ENCODE peak calls at places on chromosomes 6 and 20, in six cellular contexts. W is astrocyte of the spinal cord, V is neural crest cell, U is cardiac muscle cell, E is brain microvascular endothelial cell, J is IMR-90. Z is an unnamed sample.

GRCh38 chr20:58233881-58234528 is 5.6 kb upstream of the ANKRD60 start:
- DNase-seq in W (no peak), V (peak; percentile 77), E (no peak), U (peak; percentile 18), J (no peak), Z (peak; percentile 53)

GRCh38 chr6:118650500-118651281 is 700 bp downstream of the CEP85L start:
- DNase-seq in W (peak; percentile 58), V (peak; percentile 37), U (peak; percentile 55), E (peak; percentile 34), J (peak; percentile 48), Z (peak; percentile 42)

GRCh38 chr20:58498445-58499068 is 16.6 kb downstream of the APCDD1L start:
- DNase-seq in W (no peak), E (no peak), V (no peak), U (no peak), J (no peak), Z (no peak)

GRCh38 chr6:166620478-166621113 is 6.5 kb downstream of the RPS6KA2 start:
- DNase-seq in W (no peak), V (no peak), J (no peak), U (no peak), E (no peak), Z (peak; percentile 15)

GRCh38 chr6:163955131-163955530 is 540.6 kb downstream of the QKI start:
- DNase-seq in E (peak; percentile 85), U (no peak), J (peak; percentile 93), W (peak; percentile 75), V (no peak), Z (no peak)

GRCh38 chr6:125728739-125729138 is 20.7 kb upstream of the HEY2 start:
- DNase-seq in E (peak; percentile 48), W (no peak), J (no peak), V (no peak), U (peak; percentile 34), Z (no peak)

GRCh38 chr6:121884621-121885020 is 449.2 kb downstream of the GJA1 start:
- DNase-seq in E (no peak), J (peak; percentile 28), W (no peak), V (no peak), U (no peak), Z (no peak)

GRCh38 chr6:46174904-46175303 is 4.1 kb upstream of the ENPP5 start:
- DNase-seq in W (no peak), E (no peak), U (no peak), J (no peak), V (no peak), Z (no peak)

GRCh38 chr20:12237772-12238171 is 320.1 kb downstream of the BTBD3 start:
- DNase-seq in J (no peak), W (no peak), U (peak; percentile 59), E (no peak), V (no peak), Z (no peak)

GRCh38 chr6:170209354-170210025 is 81.4 kb downstream of the DLL1 start:
- DNase-seq in V (no peak), U (no peak), W (no peak), E (no peak), J (no peak), Z (no peak)

GRCh38 chr6:117352466-117353081 is 73.2 kb downstream of the ROS1 start:
- DNase-seq in J (peak; percentile 16), U (peak; percentile 43), V (no peak), E (no peak), W (peak; percentile 45), Z (peak; percentile 1)

GRCh38 chr20:38880952-38881735 is 45.1 kb upstream of the FAM83D start:
- DNase-seq in V (no peak), E (no peak), U (no peak), J (no peak), W (no peak), Z (peak; percentile 28)

GRCh38 chr6:148629910-148630470 is 116.8 kb upstream of the UST start:
- DNase-seq in J (no peak), U (no peak), W (no peak), V (no peak), E (no peak), Z (no peak)

GRCh38 chr6:110329348-110329728 is 28.8 kb downstream of the METTL24 start:
- DNase-seq in W (no peak), E (no peak), U (peak; percentile 26), V (no peak), J (peak; percentile 1), Z (peak; percentile 71)

GRCh38 chr6:24431045-24431451 is 28.3 kb downstream of the MRS2 start:
- DNase-seq in W (peak; percentile 48), E (peak; percentile 38), U (peak; percentile 61), V (peak; percentile 12), J (peak; percentile 54), Z (peak; percentile 63)

GRCh38 chr6:120405947-120406346 is 928.3 kb downstream of the TBC1D32 start:
- DNase-seq in E (no peak), U (no peak), W (no peak), J (no peak), V (no peak), Z (peak; percentile 43)

GRCh38 chr6:122770835-122771601 is 8.5 kb upstream of the FABP7 start:
- DNase-seq in V (no peak), W (no peak), U (no peak), E (no peak), J (no peak), Z (no peak)

GRCh38 chr6:35294308-35294945 is 3.2 kb upstream of the DEF6 start:
- DNase-seq in V (peak; percentile 20), J (peak; percentile 38), W (peak; percentile 33), U (peak; percentile 30), E (no peak), Z (peak; percentile 48)

GRCh38 chr6:137728386-137729349 is 138.4 kb upstream of the TNFAIP3 start:
- DNase-seq in E (peak; percentile 94), J (peak; percentile 88), U (peak; percentile 96), W (peak; percentile 62), V (no peak), Z (no peak)

GRCh38 chr6:51352506-51353029 is 533.9 kb downstream of the TFAP2B start:
- DNase-seq in V (no peak), E (no peak), U (no peak), W (no peak), J (no peak), Z (no peak)

GRCh38 chr6:51349866-51350265 is 531.2 kb downstream of the TFAP2B start:
- DNase-seq in E (no peak), U (no peak), J (no peak), V (peak; percentile 14), W (no peak), Z (no peak)

GRCh38 chr6:51350308-51350904 is 531.7 kb downstream of the TFAP2B start:
- DNase-seq in U (no peak), W (peak; percentile 12), V (no peak), E (peak; percentile 8), J (no peak), Z (peak; percentile 27)
- TF ChIP-seq CTCF in U (no peak), W (peak; percentile 28), V (peak; percentile 64), E (peak; percentile 32), J (peak; percentile 38), Z (peak; percentile 60)

GRCh38 chr20:33333616-33334015 is 50.6 kb downstream of the BPIFB1 start:
- DNase-seq in J (no peak), V (no peak), W (no peak), E (no peak), U (no peak), Z (no peak)
- TF ChIP-seq CTCF in J (no peak), V (no peak), W (no peak), E (no peak), U (no peak), Z (no peak)

GRCh38 chr6:18528084-18528743 is 141.1 kb downstream of the RNF144B start:
- DNase-seq in V (no peak), E (no peak), J (peak; percentile 13), U (peak; percentile 32), W (peak; percentile 19), Z (peak; percentile 80)
- TF ChIP-seq CTCF in V (peak; percentile 69), E (peak; percentile 1), J (peak; percentile 45), U (peak; percentile 33), W (peak; percentile 24), Z (peak; percentile 66)

DNA sequence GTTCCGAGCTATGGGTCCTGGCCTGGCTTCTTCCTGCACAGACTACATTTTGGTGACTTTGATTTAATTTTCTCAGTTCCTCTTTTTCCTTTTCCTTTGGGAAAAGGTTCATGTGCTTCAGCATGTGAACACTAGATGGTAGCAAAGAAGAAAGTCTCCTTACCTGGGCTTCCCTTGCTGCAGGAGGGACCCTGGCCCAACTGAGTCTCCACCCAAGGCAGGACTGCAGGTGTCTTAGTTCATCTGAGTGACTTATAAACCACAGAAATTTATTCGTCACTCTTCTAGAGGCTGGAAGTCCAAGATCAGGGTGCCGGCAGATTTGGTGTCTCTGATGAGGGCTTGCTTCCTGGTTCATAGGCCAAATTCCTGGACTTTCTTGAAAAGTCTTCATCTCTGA is 163.2 kb downstream of the SYCP2 start:
- DNase-seq in V (no peak), J (no peak), W (no peak), U (no peak), E (no peak), Z (no peak)
- TF ChIP-seq CTCF in V (peak; percentile 44), J (no peak), W (no peak), U (no peak), E (no peak), Z (peak; percentile 29)

GRCh38 chr6:104859225-104860146 is at the start of gene HACE1:
- DNase-seq in E (peak; percentile 86), W (peak; percentile 91), J (peak; percentile 83), U (peak; percentile 94), V (peak; percentile 86), Z (peak; percentile 95)
- TF ChIP-seq CTCF in E (peak; percentile 11), W (peak; percentile 26), J (peak; percentile 26), U (peak; percentile 29), V (peak; percentile 53), Z (peak; percentile 14)

GRCh38 chr6:3885262-3886036 is 36.3 kb downstream of the FAM50B start:
- DNase-seq in E (no peak), W (no peak), V (no peak), J (no peak), U (no peak), Z (no peak)
- TF ChIP-seq CTCF in E (peak; percentile 47), W (peak; percentile 15), V (peak; percentile 37), J (no peak), U (peak; percentile 13), Z (peak; percentile 18)

DNA sequence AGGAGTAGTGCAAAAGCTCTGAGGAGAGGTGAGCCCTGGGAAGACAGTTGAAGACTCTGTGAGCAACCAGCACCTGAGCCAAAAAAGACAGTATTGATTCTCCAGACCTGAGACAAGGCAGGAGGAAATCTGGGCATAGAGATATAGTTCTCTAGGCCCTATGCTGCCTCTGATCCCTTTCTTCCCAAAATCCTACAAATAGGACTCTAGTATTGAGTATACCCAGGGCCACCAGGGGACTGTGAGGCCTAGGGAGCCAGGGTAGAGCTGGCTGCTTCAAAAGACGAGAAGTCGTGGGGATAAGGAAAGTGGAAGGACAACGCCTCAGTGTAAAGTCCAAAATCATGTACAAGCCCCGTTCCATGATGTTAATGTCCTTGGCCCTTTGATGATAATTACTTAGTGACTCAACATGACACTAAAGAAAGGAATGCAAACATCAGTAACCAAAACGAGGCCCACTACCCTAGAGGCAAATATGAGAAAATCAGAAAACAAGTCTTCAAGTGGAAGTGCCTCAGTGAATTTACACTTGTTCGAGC is 197.3 kb upstream of the PROKR2 start:
- DNase-seq in U (no peak), J (peak; percentile 49), E (no peak), V (no peak), W (peak; percentile 10), Z (no peak)
- TF ChIP-seq CTCF in U (no peak), J (peak; percentile 14), E (no peak), V (no peak), W (no peak), Z (no peak)

Z was measured in A673.